ENCODE peak calls at places on chromosomes 11 and 22, in nine cellular contexts. Y is heart left ventricle, P is ovary, K is lower leg skin, Z is H54, X is A549, S is transverse colon, F is stomach, T is sigmoid colon. J is an unnamed sample.

GRCh38 chr11:35605691-35606090 is 12.6 kb upstream of the FJX1 start:
- DNase-seq in Y (peak; percentile 36), P (no peak), K (no peak), Z (no peak), X (no peak), S (no peak), F (no peak), T (no peak), J (no peak)

GRCh38 chr11:2363130-2363529 is 14.0 kb upstream of the CD81 start:
- DNase-seq in Y (no peak), P (no peak), K (no peak), Z (no peak), X (no peak), S (no peak), F (no peak), T (no peak), J (no peak)

GRCh38 chr22:29314074-29314473 is 1.4 kb downstream of the RASL10A start:
- DNase-seq in Y (no peak), P (no peak), K (no peak), Z (no peak), X (no peak), S (peak; percentile 83), F (no peak), T (no peak), J (no peak)

GRCh38 chr11:112172362-112172994 is 2.8 kb upstream of the BCO2 start:
- DNase-seq in Y (no peak), P (no peak), K (no peak), Z (no peak), X (no peak), S (no peak), F (no peak), T (no peak), J (no peak)

GRCh38 chr11:135023499-135023898 is 611.5 kb upstream of the B3GAT1 start:
- DNase-seq in Y (no peak), P (no peak), K (no peak), Z (no peak), X (no peak), S (no peak), F (no peak), T (no peak), J (no peak)

GRCh38 chr22:33657670-33658069 is 262.6 kb downstream of the LARGE1 start:
- DNase-seq in Y (no peak), P (peak; percentile 15), K (no peak), Z (no peak), X (no peak), S (no peak), F (no peak), T (no peak), J (no peak)

GRCh38 chr22:24996420-24996952 is 44.0 kb downstream of the KIAA1671 start:
- DNase-seq in Y (no peak), P (no peak), K (no peak), Z (peak; percentile 45), X (peak; percentile 63), S (peak; percentile 48), F (no peak), T (no peak), J (no peak)

GRCh38 chr11:46632502-46632901 is 15.1 kb downstream of the ATG13 start:
- DNase-seq in Y (no peak), P (no peak), K (no peak), Z (no peak), X (no peak), S (no peak), F (no peak), T (no peak), J (no peak)

GRCh38 chr11:47388697-47389576 is 10.6 kb upstream of the SPI1 start:
- DNase-seq in Y (no peak), P (no peak), K (no peak), Z (no peak), X (no peak), S (no peak), F (no peak), T (no peak), J (no peak)

GRCh38 chr11:2439820-2440219 is 4.5 kb downstream of the TRPM5 start:
- DNase-seq in Y (no peak), P (no peak), K (no peak), Z (no peak), X (no peak), S (no peak), F (no peak), T (no peak), J (peak; percentile 6)

GRCh38 chr11:45414082-45414481 is 127.9 kb upstream of the SYT13 start:
- DNase-seq in Y (no peak), P (no peak), K (no peak), Z (no peak), X (no peak), S (no peak), F (no peak), T (no peak), J (no peak)

GRCh38 chr11:10699072-10699471 is 5.5 kb upstream of the IRAG1 start:
- DNase-seq in Y (no peak), P (no peak), K (no peak), Z (no peak), X (no peak), S (no peak), F (no peak), T (no peak), J (no peak)

GRCh38 chr11:118606157-118606843 is 1.1 kb upstream of the PHLDB1 start:
- DNase-seq in Y (no peak), P (peak; percentile 44), K (peak; percentile 75), Z (no peak), X (no peak), S (no peak), F (peak; percentile 22), T (peak; percentile 77), J (no peak)

GRCh38 chr11:88016392-88017020 is 158.7 kb downstream of the RAB38 start:
- DNase-seq in Y (peak; percentile 37), P (peak; percentile 24), K (peak; percentile 87), Z (no peak), X (peak; percentile 84), S (peak; percentile 69), F (peak; percentile 74), T (peak; percentile 83), J (peak; percentile 27)

DNA sequence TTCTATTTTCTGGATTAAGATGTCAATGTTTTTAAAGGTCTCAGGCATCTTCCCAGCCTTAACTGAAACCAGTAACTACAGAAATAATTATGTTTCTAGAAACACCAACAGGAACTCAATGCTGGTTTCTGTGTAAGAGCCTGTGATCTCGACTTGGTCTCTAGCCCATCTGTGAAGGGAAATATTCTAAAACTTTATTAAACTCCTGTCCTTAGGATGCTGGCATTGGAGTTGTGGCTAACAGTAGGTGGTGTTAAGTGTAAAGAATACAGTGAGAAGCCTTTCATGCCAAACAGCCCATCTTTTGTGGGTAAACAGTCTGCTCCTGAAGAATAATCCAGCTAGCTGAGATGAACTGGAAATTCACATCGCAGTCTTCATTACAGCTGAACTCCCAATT is 133.2 kb downstream of the ADAMTS15 start:
- DNase-seq in Y (no peak), P (no peak), K (no peak), Z (no peak), X (no peak), S (no peak), F (no peak), T (no peak), J (no peak)
- TF ChIP-seq POLR2A in Y (no peak), P (no peak), K (no peak), Z (no peak), X (no peak), S (no peak), F (no peak), T (no peak), J (no peak)

GRCh38 chr11:65907878-65908277 is 7.7 kb upstream of the FOSL1 start:
- DNase-seq in Y (no peak), P (no peak), K (no peak), Z (no peak), X (no peak), S (no peak), F (no peak), T (no peak), J (no peak)

GRCh38 chr11:65915821-65916251 is 3.0 kb downstream of the C11orf68 start:
- DNase-seq in Y (peak; percentile 72), P (peak; percentile 89), K (peak; percentile 98), Z (peak; percentile 95), X (peak; percentile 94), S (peak; percentile 74), F (peak; percentile 55), T (peak; percentile 97), J (no peak)

GRCh38 chr11:65915101-65915820 is 3.6 kb downstream of the C11orf68 start:
- DNase-seq in Y (no peak), P (no peak), K (no peak), Z (no peak), X (no peak), S (no peak), F (no peak), T (no peak), J (no peak)

GRCh38 chr11:65912840-65913239 is 6.0 kb downstream of the C11orf68 start:
- DNase-seq in Y (no peak), P (no peak), K (no peak), Z (no peak), X (peak; percentile 55), S (no peak), F (no peak), T (no peak), J (no peak)

DNA sequence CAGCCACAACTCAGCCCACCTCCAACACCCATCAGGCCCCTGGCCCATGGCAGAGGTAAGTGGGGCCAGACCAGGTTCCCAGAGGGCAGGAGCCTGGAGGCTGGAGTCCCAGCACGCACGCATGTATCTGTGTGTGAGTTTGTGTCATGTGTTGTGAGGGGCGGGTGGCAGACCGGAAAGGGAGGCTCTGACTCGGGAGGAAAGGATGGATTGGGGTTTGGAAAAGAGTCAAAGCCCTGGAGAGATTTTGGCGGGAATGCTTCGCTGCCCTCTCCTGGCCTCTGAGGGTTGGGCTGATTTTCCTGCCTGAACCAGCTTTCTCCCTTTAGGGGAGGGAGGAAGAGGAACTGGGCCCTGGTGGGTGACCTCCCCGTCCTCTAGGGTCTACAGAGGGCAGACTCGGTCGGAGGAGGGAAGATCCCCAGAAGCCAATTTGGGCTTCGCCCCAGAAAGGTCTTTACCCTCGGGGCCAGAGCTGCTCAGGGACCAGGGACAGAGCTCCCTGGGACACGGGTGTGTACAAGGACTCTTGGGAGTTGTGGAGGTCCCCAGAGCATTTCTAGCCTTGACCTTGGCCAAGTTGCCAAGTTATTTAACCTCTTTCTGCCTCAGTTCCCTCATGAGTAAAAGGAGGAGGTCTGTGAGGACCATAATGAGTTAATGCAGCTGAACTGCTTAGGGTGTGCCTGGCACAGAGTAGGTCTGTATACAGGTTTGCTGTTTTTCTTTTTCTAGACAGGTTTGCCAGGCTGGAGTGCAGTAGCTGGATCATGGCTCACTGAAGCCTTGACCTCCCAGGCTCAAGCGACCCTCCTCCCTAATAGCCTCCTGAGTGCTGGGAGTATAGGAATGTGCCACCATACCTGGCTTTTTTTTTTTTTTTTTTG is 6.9 kb downstream of the C11orf68 start:
- DNase-seq in Y (peak; percentile 58), P (peak; percentile 72), K (peak; percentile 95), Z (no peak), X (peak; percentile 79), S (peak; percentile 40), F (no peak), T (peak; percentile 85), J (no peak)
- TF ChIP-seq POLR2A in Y (no peak), P (no peak), K (no peak), Z (peak; percentile 24), X (no peak), S (no peak), F (no peak), T (no peak), J (no peak)

GRCh38 chr11:65891180-65892136 is 985 bp downstream of the CCDC85B start:
- DNase-seq in Y (peak; percentile 80), P (peak; percentile 55), K (peak; percentile 91), Z (no peak), X (peak; percentile 52), S (no peak), F (no peak), T (peak; percentile 81), J (no peak)
- TF ChIP-seq POLR2A in Y (peak; percentile 46), P (no peak), K (no peak), Z (peak; percentile 10), X (peak; percentile 7), S (peak; percentile 17), F (no peak), T (no peak), J (peak; percentile 13)

GRCh38 chr22:40200795-40201194 is 23.1 kb downstream of the TNRC6B start:
- DNase-seq in Y (no peak), P (no peak), K (no peak), Z (no peak), X (no peak), S (no peak), F (no peak), T (no peak), J (no peak)
- TF ChIP-seq POLR2A in Y (no peak), P (no peak), K (no peak), Z (no peak), X (no peak), S (no peak), F (no peak), T (no peak), J (no peak)

J was measured in right lobe of liver.